ENCODE peak calls at places on chromosomes 3 and 15, in six cellular contexts. J is sciatic nerve; D is osteoblast; X is fibroblast of mammary gland; W is NCI-H1105; I is activated T-helper 1 cell treated with anti-CD3 and anti-CD28 coated beads, Interleukin-2, amount 50 U/mL, for 16 hours. M is an unnamed sample.

GRCh38 chr3:5787863-5788488 is 600.5 kb downstream of the EDEM1 start:
- DNase-seq in D (no peak), I (no peak), J (no peak), X (no peak), W (no peak), M (no peak)

GRCh38 chr3:157075693-157076420 is 84.1 kb downstream of the CCNL1 start:
- DNase-seq in X (peak; percentile 48), W (no peak), I (no peak), D (no peak), J (no peak), M (no peak)

GRCh38 chr15:32849769-32850668 is 132.2 kb downstream of the GREM1 start:
- DNase-seq in I (no peak), X (peak; percentile 95), D (peak; percentile 82), J (no peak), W (no peak), M (no peak)

GRCh38 chr3:126419151-126419703 is 24.5 kb downstream of the CFAP100 start:
- DNase-seq in J (peak; percentile 41), X (no peak), I (no peak), D (peak; percentile 65), W (no peak), M (no peak)

GRCh38 chr15:66481107-66481856 is 16.3 kb downstream of the SNAPC5 start:
- DNase-seq in W (no peak), I (no peak), X (no peak), J (no peak), D (no peak), M (no peak)

GRCh38 chr3:49199244-49199899 is 28.0 kb downstream of the KLHDC8B start:
- DNase-seq in W (no peak), D (peak; percentile 98), I (no peak), J (peak; percentile 95), X (peak; percentile 87), M (peak; percentile 97)

GRCh38 chr15:77871838-77872371 is 205.6 kb downstream of the TBC1D2B start:
- DNase-seq in X (no peak), D (peak; percentile 18), I (no peak), J (no peak), W (no peak), M (no peak)

GRCh38 chr3:177359601-177360357 is 162.5 kb upstream of the TBL1XR1 start:
- DNase-seq in X (peak; percentile 99), J (peak; percentile 98), I (peak; percentile 96), W (peak; percentile 99), D (peak; percentile 96), M (peak; percentile 96)

GRCh38 chr3:45666729-45667440 is 22.3 kb upstream of the SACM1L start:
- DNase-seq in W (no peak), X (peak; percentile 75), D (peak; percentile 83), J (peak; percentile 78), I (no peak), M (no peak)

GRCh38 chr15:60573936-60574335 is 95.0 kb upstream of the ICE2 start:
- DNase-seq in I (no peak), X (no peak), W (no peak), D (no peak), J (no peak), M (no peak)